ENCODE peak calls at places on chromosomes 4 and X, in eight cellular contexts. M is A549, N is breast epithelium, W is tibial artery, U is left ventricle myocardium inferior, B is PC-3, Q is heart right ventricle, R is colonic mucosa. P is an unnamed sample.

GRCh38 chrX:149611619-149612018 is 16.5 kb upstream of the HSFX2 start:
- DNase-seq in M (no peak), N (no peak), W (no peak), U (no peak), B (no peak), Q (no peak), R (no peak), P (no peak)

GRCh38 chr4:73922766-73923630 is 53.8 kb downstream of the CXCL1 start:
- DNase-seq in M (peak; percentile 47), N (no peak), W (no peak), U (no peak), B (peak; percentile 83), Q (no peak), R (no peak), P (no peak)

GRCh38 chr4:150310159-150310895 is 232.1 kb downstream of the DCLK2 start:
- DNase-seq in M (no peak), N (no peak), W (no peak), U (no peak), B (peak; percentile 40), Q (no peak), R (no peak), P (no peak)

GRCh38 chr4:147714575-147715401 is 17.1 kb upstream of the ARHGAP10 start:
- DNase-seq in M (no peak), N (peak; percentile 63), W (peak; percentile 76), U (no peak), B (peak; percentile 80), Q (no peak), R (no peak), P (peak; percentile 70)

GRCh38 chr4:139791681-139792080 is 126.1 kb downstream of the MGST2 start:
- DNase-seq in M (no peak), N (no peak), W (no peak), U (no peak), B (no peak), Q (no peak), R (no peak), P (no peak)

GRCh38 chrX:132877954-132878536 is 80.4 kb downstream of the HS6ST2 start:
- DNase-seq in M (no peak), N (no peak), W (no peak), U (no peak), B (no peak), Q (no peak), R (no peak), P (no peak)

GRCh38 chrX:64580035-64580434 is 184.8 kb upstream of the MTMR8 start:
- DNase-seq in M (no peak), N (no peak), W (no peak), U (no peak), B (no peak), Q (no peak), R (no peak), P (no peak)

GRCh38 chrX:110125435-110125834 is 122.5 kb downstream of the TMEM164 start:
- DNase-seq in M (peak; percentile 20), N (no peak), W (no peak), U (no peak), B (peak; percentile 24), Q (no peak), R (no peak), P (no peak)

GRCh38 chrX:39324233-39324632 is 523.0 kb downstream of the MID1IP1 start:
- DNase-seq in M (no peak), N (no peak), W (no peak), U (no peak), B (no peak), Q (no peak), R (no peak), P (no peak)

GRCh38 chr4:27176400-27176799 is 315.8 kb downstream of the STIM2 start:
- DNase-seq in M (peak; percentile 14), N (no peak), W (no peak), U (no peak), B (peak; percentile 59), Q (no peak), R (peak; percentile 30), P (no peak)

GRCh38 chrX:152231106-152231505 is 92.7 kb upstream of the MAGEA10 start:
- DNase-seq in M (no peak), N (no peak), W (no peak), U (no peak), B (no peak), Q (no peak), R (no peak), P (no peak)

GRCh38 chr4:75935628-75936027 is 5.2 kb downstream of the NAAA start:
- DNase-seq in M (no peak), N (no peak), W (no peak), U (no peak), B (no peak), Q (no peak), R (no peak), P (no peak)

GRCh38 chr4:75939890-75940691 is 722 bp downstream of the NAAA start:
- DNase-seq in M (peak; percentile 63), N (peak; percentile 38), W (peak; percentile 86), U (peak; percentile 80), B (peak; percentile 51), Q (peak; percentile 80), R (peak; percentile 86), P (peak; percentile 54)

DNA sequence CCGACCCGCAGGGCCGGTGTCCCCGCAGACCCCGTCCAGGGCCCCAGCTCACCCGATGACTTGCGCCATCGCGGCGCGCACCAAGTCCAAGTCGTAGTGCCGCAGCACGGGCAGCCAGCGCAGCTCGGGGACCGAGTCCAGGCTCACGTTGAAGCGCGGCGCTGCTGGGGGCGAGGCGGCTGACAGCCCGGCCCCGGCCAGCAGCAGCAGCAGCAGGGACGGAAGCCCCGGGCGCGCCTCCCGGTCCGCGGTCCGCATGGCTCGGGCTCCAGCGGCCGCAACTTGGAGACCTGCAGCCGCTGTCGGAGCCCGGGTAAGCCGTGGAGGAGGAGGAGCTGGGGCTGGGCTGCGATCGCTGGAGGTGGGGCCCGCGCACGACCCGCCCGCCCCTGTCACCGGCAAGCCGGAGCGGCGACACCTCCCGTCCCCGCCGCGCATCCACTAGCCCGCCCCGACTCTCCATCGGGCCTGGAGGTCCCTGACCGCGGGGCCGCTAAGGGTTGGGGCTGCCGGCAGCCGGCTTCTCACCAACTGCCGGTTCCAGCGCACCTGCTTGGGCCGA is at the start of gene NAAA:
- DNase-seq in M (peak; percentile 83), N (peak; percentile 55), W (peak; percentile 93), U (peak; percentile 81), B (peak; percentile 55), Q (peak; percentile 82), R (peak; percentile 88), P (peak; percentile 10)
- TF ChIP-seq CTCF in M (peak; percentile 34), N (peak; percentile 31), W (peak; percentile 5), U (no peak), B (no peak), Q (peak; percentile 69), R (peak; percentile 58), P (peak; percentile 36)

GRCh38 chr4:39716356-39716755 is 18.4 kb downstream of the UBE2K start:
- DNase-seq in M (no peak), N (no peak), W (peak; percentile 48), U (no peak), B (no peak), Q (no peak), R (no peak), P (no peak)

GRCh38 chr4:39712819-39713607 is 15.1 kb downstream of the UBE2K start:
- DNase-seq in M (no peak), N (no peak), W (peak; percentile 48), U (no peak), B (no peak), Q (no peak), R (no peak), P (no peak)

GRCh38 chr4:39713691-39714090 is 15.8 kb downstream of the UBE2K start:
- DNase-seq in M (no peak), N (no peak), W (peak; percentile 55), U (no peak), B (no peak), Q (no peak), R (no peak), P (no peak)

GRCh38 chr4:39714171-39714570 is 16.2 kb downstream of the UBE2K start:
- DNase-seq in M (no peak), N (no peak), W (peak; percentile 23), U (no peak), B (no peak), Q (no peak), R (no peak), P (no peak)

DNA sequence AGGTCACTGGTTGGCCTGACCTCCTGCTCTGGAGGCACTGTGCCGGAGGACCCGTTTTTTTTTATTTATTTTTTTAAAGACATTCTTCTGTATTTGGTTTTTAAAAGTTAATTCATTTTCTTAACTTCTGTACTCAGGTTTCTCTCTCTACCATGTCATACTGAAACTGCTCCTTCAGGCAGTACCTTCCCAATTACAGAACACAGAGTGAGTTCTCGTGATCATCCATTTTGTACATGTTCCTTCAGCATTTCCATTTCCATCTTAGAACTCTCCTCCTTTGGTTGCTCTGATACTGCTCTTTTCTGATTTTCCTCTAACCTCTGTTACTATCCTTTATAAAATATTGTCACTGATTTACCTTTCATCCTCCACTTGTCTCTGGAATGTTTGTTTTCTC is 17.9 kb downstream of the UBE2K start:
- DNase-seq in M (no peak), N (no peak), W (no peak), U (no peak), B (no peak), Q (no peak), R (no peak), P (no peak)
- H3K4me3 ChIP-seq in M (no peak overlapping the region), N (no peak overlapping the region), W (no peak overlapping the region), U (no peak overlapping the region), B (no peak overlapping the region), Q (no peak overlapping the region), R (no peak overlapping the region), P (no peak overlapping the region)

GRCh38 chr4:92252846-92253245 is 50.9 kb upstream of the GRID2 start:
- DNase-seq in M (no peak), N (no peak), W (no peak), U (no peak), B (no peak), Q (no peak), R (no peak), P (no peak)
- H3K9me3 ChIP-seq in M (no peaks in the 10 kb centered on the region), N (peaks cover 15% of the 10 kb centered on the region), W (no peaks in the 10 kb centered on the region), U (peaks cover 51% of the 10 kb centered on the region), B (no peaks in the 10 kb centered on the region), Q (peaks cover 33% of the 10 kb centered on the region), R (no peaks in the 10 kb centered on the region), P (no peaks in the 10 kb centered on the region)

GRCh38 chr4:122732329-122733026 is at the start of gene BBS12:
- DNase-seq in M (peak; percentile 98), N (peak; percentile 98), W (peak; percentile 99), U (peak; percentile 98), B (peak; percentile 98), Q (peak; percentile 99), R (peak; percentile 100), P (peak; percentile 99)
- TF ChIP-seq CTCF in M (peak; percentile 45), N (no peak), W (no peak), U (peak; percentile 47), B (peak; percentile 35), Q (peak; percentile 63), R (no peak), P (peak; percentile 40)

DNA sequence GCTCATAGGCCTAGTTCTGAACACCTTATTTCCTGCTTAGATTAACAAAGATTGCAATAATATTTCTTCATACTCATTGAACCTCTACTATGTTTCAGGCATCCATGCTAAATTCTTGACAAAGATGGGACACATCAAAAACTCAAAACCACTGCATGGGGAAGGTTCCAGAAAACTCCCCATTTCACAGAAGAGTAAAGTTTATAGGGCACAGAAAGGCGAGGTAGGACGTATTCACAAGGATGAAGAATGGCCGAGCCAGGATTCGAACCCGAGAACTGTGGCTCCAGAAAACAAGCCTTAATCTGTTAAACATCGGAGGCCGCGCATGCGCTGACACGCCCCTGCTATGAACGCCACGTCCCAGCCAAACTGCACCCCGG is 688 bp downstream of the UXT start:
- DNase-seq in M (no peak), N (no peak), W (no peak), U (no peak), B (no peak), Q (no peak), R (no peak), P (no peak)
- H3K4me3 ChIP-seq in M (peak overlapping the region; percentile 62), N (peak overlapping the region; percentile 61), W (peak overlapping the region; percentile 65), U (peak overlapping the region; percentile 75), B (peak overlapping the region; percentile 81), Q (peak overlapping the region; percentile 63), R (peak overlapping the region; percentile 40), P (peak overlapping the region; percentile 41)

P was measured in tibial nerve.